ENCODE peak calls at places on chromosomes 7 and 10, in eight cellular contexts. One of them, this sample, is unnamed.

GRCh38 chr7:1853619-1854520 is 183.8 kb downstream of the ELFN1 start:
- DNase-seq in AG10803: no peak
- DNase-seq in DND-41: no peak
- DNase-seq in A549: no peak
- DNase-seq in foreskin fibroblast: no peak
- DNase-seq in upper lobe of right lung: peak
- DNase-seq in GM06990: no peak
- DNase-seq in ascending aorta: peak
- DNase-seq in this sample: no peak

GRCh38 chr10:24277771-24278518 is 69.0 kb downstream of the KIAA1217 start:
- DNase-seq in AG10803: no peak
- DNase-seq in DND-41: no peak
- DNase-seq in A549: no peak
- DNase-seq in foreskin fibroblast: no peak
- DNase-seq in upper lobe of right lung: no peak
- DNase-seq in GM06990: no peak
- DNase-seq in ascending aorta: peak
- DNase-seq in this sample: no peak

GRCh38 chr10:5523796-5524574 is 776 bp upstream of the CALML3 start:
- DNase-seq in AG10803: no peak
- DNase-seq in DND-41: no peak
- DNase-seq in A549: no peak
- DNase-seq in foreskin fibroblast: no peak
- DNase-seq in upper lobe of right lung: peak
- DNase-seq in GM06990: no peak
- DNase-seq in ascending aorta: peak
- DNase-seq in this sample: no peak

GRCh38 chr10:128922619-128923018 is 544.4 kb upstream of the MGMT start:
- DNase-seq in AG10803: no peak
- DNase-seq in DND-41: no peak
- DNase-seq in A549: no peak
- DNase-seq in foreskin fibroblast: no peak
- DNase-seq in upper lobe of right lung: no peak
- DNase-seq in GM06990: no peak
- DNase-seq in ascending aorta: no peak
- DNase-seq in this sample: no peak

GRCh38 chr7:53292341-53292740 is 256.9 kb downstream of the POM121L12 start:
- DNase-seq in AG10803: no peak
- DNase-seq in DND-41: no peak
- DNase-seq in A549: no peak
- DNase-seq in foreskin fibroblast: no peak
- DNase-seq in upper lobe of right lung: no peak
- DNase-seq in GM06990: no peak
- DNase-seq in ascending aorta: no peak
- DNase-seq in this sample: no peak

GRCh38 chr7:92255308-92255707 is 9.5 kb downstream of the ANKIB1 start:
- DNase-seq in AG10803: peak
- DNase-seq in DND-41: no peak
- DNase-seq in A549: no peak
- DNase-seq in foreskin fibroblast: peak
- DNase-seq in upper lobe of right lung: no peak
- DNase-seq in GM06990: no peak
- DNase-seq in ascending aorta: peak
- DNase-seq in this sample: no peak

GRCh38 chr10:129949411-129950335 is 14.4 kb downstream of the EBF3 start:
- DNase-seq in AG10803: peak
- DNase-seq in DND-41: no peak
- DNase-seq in A549: no peak
- DNase-seq in foreskin fibroblast: peak
- DNase-seq in upper lobe of right lung: no peak
- DNase-seq in GM06990: no peak
- DNase-seq in ascending aorta: peak
- DNase-seq in this sample: no peak

GRCh38 chr10:78502208-78502943 is 468.7 kb downstream of the RPS24 start:
- DNase-seq in AG10803: no peak
- DNase-seq in DND-41: no peak
- DNase-seq in A549: no peak
- DNase-seq in foreskin fibroblast: peak
- DNase-seq in upper lobe of right lung: no peak
- DNase-seq in GM06990: no peak
- DNase-seq in ascending aorta: no peak
- DNase-seq in this sample: no peak

GRCh38 chr7:64634406-64635062 is 31.4 kb upstream of the ZNF107 start:
- DNase-seq in AG10803: no peak
- DNase-seq in DND-41: no peak
- DNase-seq in A549: no peak
- DNase-seq in foreskin fibroblast: no peak
- DNase-seq in upper lobe of right lung: no peak
- DNase-seq in GM06990: no peak
- DNase-seq in ascending aorta: no peak
- DNase-seq in this sample: no peak

GRCh38 chr10:17201165-17202013 is at the start of gene TRDMT1:
- DNase-seq in AG10803: peak
- DNase-seq in DND-41: peak
- DNase-seq in A549: peak
- DNase-seq in foreskin fibroblast: peak
- DNase-seq in upper lobe of right lung: peak
- DNase-seq in GM06990: peak
- DNase-seq in ascending aorta: peak
- DNase-seq in this sample: peak

GRCh38 chr10:49606981-49607535 is 3.1 kb upstream of the SLC18A3 start:
- DNase-seq in AG10803: peak
- DNase-seq in DND-41: peak
- DNase-seq in A549: peak
- DNase-seq in foreskin fibroblast: peak
- DNase-seq in upper lobe of right lung: peak
- DNase-seq in GM06990: peak
- DNase-seq in ascending aorta: peak
- DNase-seq in this sample: peak

GRCh38 chr7:140062118-140062527 is 628 bp downstream of the PARP12 start:
- DNase-seq in AG10803: no peak
- DNase-seq in DND-41: peak
- DNase-seq in A549: no peak
- DNase-seq in foreskin fibroblast: no peak
- DNase-seq in upper lobe of right lung: peak
- DNase-seq in GM06990: peak
- DNase-seq in ascending aorta: no peak
- DNase-seq in this sample: peak

GRCh38 chr7:101597941-101598340 is 31.2 kb downstream of the MYL10 start:
- DNase-seq in AG10803: no peak
- DNase-seq in DND-41: no peak
- DNase-seq in A549: no peak
- DNase-seq in foreskin fibroblast: no peak
- DNase-seq in upper lobe of right lung: no peak
- DNase-seq in GM06990: no peak
- DNase-seq in ascending aorta: no peak
- DNase-seq in this sample: no peak

GRCh38 chr7:4190021-4190981 is 491.8 kb upstream of the FOXK1 start:
- DNase-seq in AG10803: no peak
- DNase-seq in DND-41: no peak
- DNase-seq in A549: no peak
- DNase-seq in foreskin fibroblast: no peak
- DNase-seq in upper lobe of right lung: no peak
- DNase-seq in GM06990: no peak
- DNase-seq in ascending aorta: no peak
- DNase-seq in this sample: no peak

GRCh38 chr7:82164813-82165212 is 278.8 kb downstream of the CACNA2D1 start:
- DNase-seq in AG10803: peak
- DNase-seq in DND-41: no peak
- DNase-seq in A549: no peak
- DNase-seq in foreskin fibroblast: peak
- DNase-seq in upper lobe of right lung: no peak
- DNase-seq in GM06990: no peak
- DNase-seq in ascending aorta: no peak
- DNase-seq in this sample: no peak

GRCh38 chr7:114026486-114027089 is 107.8 kb upstream of the PPP1R3A start:
- DNase-seq in AG10803: peak
- DNase-seq in DND-41: no peak
- DNase-seq in A549: peak
- DNase-seq in foreskin fibroblast: peak
- DNase-seq in upper lobe of right lung: no peak
- DNase-seq in GM06990: peak
- DNase-seq in ascending aorta: no peak
- DNase-seq in this sample: no peak

GRCh38 chr10:97584798-97585438 is 729 bp downstream of the HOGA1 start:
- DNase-seq in AG10803: no peak
- DNase-seq in DND-41: no peak
- DNase-seq in A549: no peak
- DNase-seq in foreskin fibroblast: no peak
- DNase-seq in upper lobe of right lung: no peak
- DNase-seq in GM06990: no peak
- DNase-seq in ascending aorta: no peak
- DNase-seq in this sample: no peak
- H3K4me3 ChIP-seq in AG10803: no peak
- H3K4me3 ChIP-seq in DND-41: no peak
- H3K4me3 ChIP-seq in A549: peak
- H3K4me3 ChIP-seq in foreskin fibroblast: no peak
- H3K4me3 ChIP-seq in upper lobe of right lung: peak
- H3K4me3 ChIP-seq in GM06990: no peak
- H3K4me3 ChIP-seq in ascending aorta: peak
- H3K4me3 ChIP-seq in this sample: no peak

DNA sequence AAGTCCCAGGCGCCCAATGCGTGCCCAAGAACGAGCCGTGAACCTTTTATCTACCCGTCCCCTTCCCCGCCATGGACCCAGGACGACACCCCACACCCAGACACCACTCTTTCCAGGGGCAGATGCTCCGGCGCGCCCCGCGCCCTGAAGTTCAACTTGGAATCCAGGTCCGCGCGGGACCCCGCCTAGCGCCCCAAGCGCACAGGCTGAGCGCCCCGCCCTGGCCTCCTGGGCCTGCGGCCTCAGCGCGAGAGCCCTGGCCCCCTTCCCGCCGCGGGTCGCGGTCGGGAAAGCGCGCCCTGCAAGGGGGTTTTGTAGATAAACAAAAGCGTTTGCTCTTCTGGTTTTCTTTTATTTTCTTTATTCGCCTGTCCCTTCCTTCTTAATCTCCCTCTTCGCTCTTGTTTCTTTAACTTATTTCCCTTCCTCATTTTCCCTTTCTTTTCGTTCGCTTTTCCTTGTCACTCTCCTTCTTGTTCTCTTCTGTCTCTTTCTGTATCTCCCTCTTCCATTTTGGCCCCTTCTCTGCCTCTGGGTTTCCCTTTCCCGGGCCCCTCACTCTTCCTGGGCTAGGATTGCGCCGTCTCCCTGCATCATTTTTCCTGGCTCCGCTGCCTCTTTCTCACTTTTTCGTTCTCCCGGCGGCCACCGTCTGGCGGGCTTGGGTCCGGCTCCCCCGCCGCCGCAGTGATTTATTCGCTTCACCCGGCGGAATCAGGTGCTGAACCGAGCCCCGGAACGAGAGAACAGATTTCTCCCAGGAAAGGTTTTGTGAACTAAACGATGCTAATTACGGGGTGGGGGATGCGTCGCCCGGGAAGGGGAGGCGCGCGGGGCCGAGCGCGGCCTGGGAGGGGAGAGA is 15.3 kb upstream of the PAX2 start:
- DNase-seq in AG10803: no peak
- DNase-seq in DND-41: no peak
- DNase-seq in A549: peak
- DNase-seq in foreskin fibroblast: no peak
- DNase-seq in upper lobe of right lung: peak
- DNase-seq in GM06990: no peak
- DNase-seq in ascending aorta: no peak
- DNase-seq in this sample: no peak
- H3K4me3 ChIP-seq in AG10803: no peak
- H3K4me3 ChIP-seq in DND-41: no peak
- H3K4me3 ChIP-seq in A549: peak
- H3K4me3 ChIP-seq in foreskin fibroblast: no peak
- H3K4me3 ChIP-seq in upper lobe of right lung: peak
- H3K4me3 ChIP-seq in GM06990: peak
- H3K4me3 ChIP-seq in ascending aorta: peak
- H3K4me3 ChIP-seq in this sample: no peak

DNA sequence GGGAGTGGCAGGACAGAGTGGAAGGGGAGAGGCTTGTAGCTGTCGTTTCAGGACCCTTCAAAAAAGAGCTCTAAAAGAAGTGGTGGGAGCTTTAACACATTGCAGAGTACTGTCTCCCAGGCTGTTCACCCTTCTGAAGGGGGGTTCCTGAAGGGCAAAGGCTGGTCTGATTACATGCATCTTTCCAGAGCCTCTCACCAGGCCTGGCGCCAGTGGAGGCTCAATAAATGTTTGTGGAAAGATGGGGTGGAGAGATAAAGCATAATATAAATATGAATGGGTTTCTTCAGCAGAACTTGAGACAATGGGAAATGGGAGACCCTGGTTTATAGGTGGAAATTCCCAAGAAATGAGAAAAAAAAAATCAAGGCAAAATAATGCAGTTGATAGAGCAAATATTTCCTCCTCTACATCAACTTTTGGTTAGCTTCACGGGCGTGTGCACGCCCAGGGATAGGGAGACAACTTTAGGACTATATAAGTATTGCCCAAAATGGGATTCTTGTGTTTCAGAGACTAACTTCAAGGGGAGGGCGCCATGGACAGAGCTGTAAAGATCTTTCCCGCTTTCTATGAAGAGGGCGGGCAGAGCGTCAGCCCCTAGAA is 613 bp upstream of the BUB3 start:
- DNase-seq in AG10803: no peak
- DNase-seq in DND-41: no peak
- DNase-seq in A549: no peak
- DNase-seq in foreskin fibroblast: no peak
- DNase-seq in upper lobe of right lung: no peak
- DNase-seq in GM06990: no peak
- DNase-seq in ascending aorta: no peak
- DNase-seq in this sample: no peak
- H3K4me3 ChIP-seq in AG10803: no peak
- H3K4me3 ChIP-seq in DND-41: no peak
- H3K4me3 ChIP-seq in A549: no peak
- H3K4me3 ChIP-seq in foreskin fibroblast: no peak
- H3K4me3 ChIP-seq in upper lobe of right lung: no peak
- H3K4me3 ChIP-seq in GM06990: no peak
- H3K4me3 ChIP-seq in ascending aorta: no peak
- H3K4me3 ChIP-seq in this sample: peak

GRCh38 chr10:70908426-70909296 is 20.3 kb upstream of the PCBD1 start:
- DNase-seq in AG10803: no peak
- DNase-seq in DND-41: no peak
- DNase-seq in A549: no peak
- DNase-seq in foreskin fibroblast: no peak
- DNase-seq in upper lobe of right lung: peak
- DNase-seq in GM06990: no peak
- DNase-seq in ascending aorta: no peak
- DNase-seq in this sample: no peak

GRCh38 chr10:70906031-70906804 is 17.9 kb upstream of the PCBD1 start:
- DNase-seq in AG10803: no peak
- DNase-seq in DND-41: no peak
- DNase-seq in A549: no peak
- DNase-seq in foreskin fibroblast: no peak
- DNase-seq in upper lobe of right lung: peak
- DNase-seq in GM06990: no peak
- DNase-seq in ascending aorta: no peak
- DNase-seq in this sample: no peak

GRCh38 chr10:70906953-70907618 is 18.7 kb upstream of the PCBD1 start:
- DNase-seq in AG10803: no peak
- DNase-seq in DND-41: no peak
- DNase-seq in A549: no peak
- DNase-seq in foreskin fibroblast: no peak
- DNase-seq in upper lobe of right lung: peak
- DNase-seq in GM06990: no peak
- DNase-seq in ascending aorta: no peak
- DNase-seq in this sample: no peak

GRCh38 chr10:70909326-70909935 is 21.1 kb upstream of the PCBD1 start:
- DNase-seq in AG10803: no peak
- DNase-seq in DND-41: no peak
- DNase-seq in A549: no peak
- DNase-seq in foreskin fibroblast: no peak
- DNase-seq in upper lobe of right lung: peak
- DNase-seq in GM06990: no peak
- DNase-seq in ascending aorta: no peak
- DNase-seq in this sample: no peak

GRCh38 chr10:70907619-70908425 is 19.5 kb upstream of the PCBD1 start:
- DNase-seq in AG10803: no peak
- DNase-seq in DND-41: no peak
- DNase-seq in A549: no peak
- DNase-seq in foreskin fibroblast: no peak
- DNase-seq in upper lobe of right lung: peak
- DNase-seq in GM06990: no peak
- DNase-seq in ascending aorta: no peak
- DNase-seq in this sample: no peak
- H3K4me3 ChIP-seq in AG10803: no peak
- H3K4me3 ChIP-seq in DND-41: no peak
- H3K4me3 ChIP-seq in A549: no peak
- H3K4me3 ChIP-seq in foreskin fibroblast: no peak
- H3K4me3 ChIP-seq in upper lobe of right lung: no peak
- H3K4me3 ChIP-seq in GM06990: no peak
- H3K4me3 ChIP-seq in ascending aorta: no peak
- H3K4me3 ChIP-seq in this sample: no peak

This sample was measured in CD4-positive, CD25-positive, alpha-beta regulatory T cell.